ENCODE peak calls at places on chromosomes 7 and 10, in eight cellular contexts. One of them, this sample, is unnamed.

GRCh38 chr7:150665075-150665794 is 20.3 kb upstream of the GIMAP2 start:
- DNase-seq in iPS-NIHi11: no peak
- DNase-seq in activated CD8-positive, alpha-beta memory T cell treated with anti-CD3 and anti-CD28 coated beads, Interleukin-2, amount 50 U/mL, for 48 hours: peak
- DNase-seq in astrocyte: no peak
- DNase-seq in IMR-90: no peak
- DNase-seq in activated CD4-positive, alpha-beta T cell treated with anti-CD3 and anti-CD28 coated beads, Interleukin-2, amount 50 U/mL, for 1 hour: no peak
- DNase-seq in endodermal cell: no peak
- DNase-seq in fibroblast of the aortic adventitia: no peak
- DNase-seq in this sample: no peak

GRCh38 chr10:119575998-119576397 is 20.8 kb downstream of the TIAL1 start:
- DNase-seq in iPS-NIHi11: no peak
- DNase-seq in activated CD8-positive, alpha-beta memory T cell treated with anti-CD3 and anti-CD28 coated beads, Interleukin-2, amount 50 U/mL, for 48 hours: no peak
- DNase-seq in astrocyte: no peak
- DNase-seq in IMR-90: no peak
- DNase-seq in activated CD4-positive, alpha-beta T cell treated with anti-CD3 and anti-CD28 coated beads, Interleukin-2, amount 50 U/mL, for 1 hour: no peak
- DNase-seq in endodermal cell: no peak
- DNase-seq in fibroblast of the aortic adventitia: no peak
- DNase-seq in this sample: no peak

GRCh38 chr10:121245799-121246198 is 352.4 kb downstream of the FGFR2 start:
- DNase-seq in iPS-NIHi11: no peak
- DNase-seq in activated CD8-positive, alpha-beta memory T cell treated with anti-CD3 and anti-CD28 coated beads, Interleukin-2, amount 50 U/mL, for 48 hours: no peak
- DNase-seq in astrocyte: no peak
- DNase-seq in IMR-90: no peak
- DNase-seq in activated CD4-positive, alpha-beta T cell treated with anti-CD3 and anti-CD28 coated beads, Interleukin-2, amount 50 U/mL, for 1 hour: no peak
- DNase-seq in endodermal cell: no peak
- DNase-seq in fibroblast of the aortic adventitia: no peak
- DNase-seq in this sample: no peak

GRCh38 chr7:155230169-155230593 is 67.5 kb upstream of the INSIG1 start:
- DNase-seq in iPS-NIHi11: peak
- DNase-seq in activated CD8-positive, alpha-beta memory T cell treated with anti-CD3 and anti-CD28 coated beads, Interleukin-2, amount 50 U/mL, for 48 hours: no peak
- DNase-seq in astrocyte: peak
- DNase-seq in IMR-90: peak
- DNase-seq in activated CD4-positive, alpha-beta T cell treated with anti-CD3 and anti-CD28 coated beads, Interleukin-2, amount 50 U/mL, for 1 hour: no peak
- DNase-seq in endodermal cell: peak
- DNase-seq in fibroblast of the aortic adventitia: peak
- DNase-seq in this sample: peak

GRCh38 chr10:103613616-103614015 is 120.1 kb downstream of the NEURL1 start:
- DNase-seq in iPS-NIHi11: no peak
- DNase-seq in activated CD8-positive, alpha-beta memory T cell treated with anti-CD3 and anti-CD28 coated beads, Interleukin-2, amount 50 U/mL, for 48 hours: no peak
- DNase-seq in astrocyte: no peak
- DNase-seq in IMR-90: no peak
- DNase-seq in activated CD4-positive, alpha-beta T cell treated with anti-CD3 and anti-CD28 coated beads, Interleukin-2, amount 50 U/mL, for 1 hour: no peak
- DNase-seq in endodermal cell: no peak
- DNase-seq in fibroblast of the aortic adventitia: no peak
- DNase-seq in this sample: no peak

GRCh38 chr7:79877874-79878465 is 256.7 kb upstream of the GNAI1 start:
- DNase-seq in iPS-NIHi11: no peak
- DNase-seq in activated CD8-positive, alpha-beta memory T cell treated with anti-CD3 and anti-CD28 coated beads, Interleukin-2, amount 50 U/mL, for 48 hours: no peak
- DNase-seq in astrocyte: no peak
- DNase-seq in IMR-90: peak
- DNase-seq in activated CD4-positive, alpha-beta T cell treated with anti-CD3 and anti-CD28 coated beads, Interleukin-2, amount 50 U/mL, for 1 hour: no peak
- DNase-seq in endodermal cell: no peak
- DNase-seq in fibroblast of the aortic adventitia: no peak
- DNase-seq in this sample: no peak

GRCh38 chr7:2882111-2882510 is 38.0 kb upstream of the GNA12 start:
- DNase-seq in iPS-NIHi11: no peak
- DNase-seq in activated CD8-positive, alpha-beta memory T cell treated with anti-CD3 and anti-CD28 coated beads, Interleukin-2, amount 50 U/mL, for 48 hours: no peak
- DNase-seq in astrocyte: no peak
- DNase-seq in IMR-90: no peak
- DNase-seq in activated CD4-positive, alpha-beta T cell treated with anti-CD3 and anti-CD28 coated beads, Interleukin-2, amount 50 U/mL, for 1 hour: no peak
- DNase-seq in endodermal cell: no peak
- DNase-seq in fibroblast of the aortic adventitia: no peak
- DNase-seq in this sample: no peak

GRCh38 chr10:69181433-69181832 is 1.4 kb downstream of the SUPV3L1 start:
- DNase-seq in iPS-NIHi11: no peak
- DNase-seq in activated CD8-positive, alpha-beta memory T cell treated with anti-CD3 and anti-CD28 coated beads, Interleukin-2, amount 50 U/mL, for 48 hours: no peak
- DNase-seq in astrocyte: no peak
- DNase-seq in IMR-90: no peak
- DNase-seq in activated CD4-positive, alpha-beta T cell treated with anti-CD3 and anti-CD28 coated beads, Interleukin-2, amount 50 U/mL, for 1 hour: no peak
- DNase-seq in endodermal cell: no peak
- DNase-seq in fibroblast of the aortic adventitia: no peak
- DNase-seq in this sample: no peak

GRCh38 chr7:82036146-82036886 is 266.5 kb upstream of the HGF start:
- DNase-seq in iPS-NIHi11: no peak
- DNase-seq in activated CD8-positive, alpha-beta memory T cell treated with anti-CD3 and anti-CD28 coated beads, Interleukin-2, amount 50 U/mL, for 48 hours: no peak
- DNase-seq in astrocyte: peak
- DNase-seq in IMR-90: peak
- DNase-seq in activated CD4-positive, alpha-beta T cell treated with anti-CD3 and anti-CD28 coated beads, Interleukin-2, amount 50 U/mL, for 1 hour: no peak
- DNase-seq in endodermal cell: no peak
- DNase-seq in fibroblast of the aortic adventitia: peak
- DNase-seq in this sample: no peak

GRCh38 chr7:90383422-90383821 is 19.8 kb upstream of the CLDN12 start:
- DNase-seq in iPS-NIHi11: no peak
- DNase-seq in activated CD8-positive, alpha-beta memory T cell treated with anti-CD3 and anti-CD28 coated beads, Interleukin-2, amount 50 U/mL, for 48 hours: no peak
- DNase-seq in astrocyte: peak
- DNase-seq in IMR-90: peak
- DNase-seq in activated CD4-positive, alpha-beta T cell treated with anti-CD3 and anti-CD28 coated beads, Interleukin-2, amount 50 U/mL, for 1 hour: no peak
- DNase-seq in endodermal cell: no peak
- DNase-seq in fibroblast of the aortic adventitia: peak
- DNase-seq in this sample: peak

GRCh38 chr7:28375729-28376128 is 36.6 kb upstream of the CREB5 start:
- DNase-seq in iPS-NIHi11: no peak
- DNase-seq in activated CD8-positive, alpha-beta memory T cell treated with anti-CD3 and anti-CD28 coated beads, Interleukin-2, amount 50 U/mL, for 48 hours: no peak
- DNase-seq in astrocyte: no peak
- DNase-seq in IMR-90: no peak
- DNase-seq in activated CD4-positive, alpha-beta T cell treated with anti-CD3 and anti-CD28 coated beads, Interleukin-2, amount 50 U/mL, for 1 hour: no peak
- DNase-seq in endodermal cell: no peak
- DNase-seq in fibroblast of the aortic adventitia: no peak
- DNase-seq in this sample: no peak

GRCh38 chr10:4766449-4766848 is 59.6 kb upstream of the AKR1E2 start:
- DNase-seq in iPS-NIHi11: no peak
- DNase-seq in activated CD8-positive, alpha-beta memory T cell treated with anti-CD3 and anti-CD28 coated beads, Interleukin-2, amount 50 U/mL, for 48 hours: no peak
- DNase-seq in astrocyte: no peak
- DNase-seq in IMR-90: peak
- DNase-seq in activated CD4-positive, alpha-beta T cell treated with anti-CD3 and anti-CD28 coated beads, Interleukin-2, amount 50 U/mL, for 1 hour: no peak
- DNase-seq in endodermal cell: no peak
- DNase-seq in fibroblast of the aortic adventitia: peak
- DNase-seq in this sample: no peak

GRCh38 chr7:96179863-96180262 is 142.0 kb downstream of the SLC25A13 start:
- DNase-seq in iPS-NIHi11: no peak
- DNase-seq in activated CD8-positive, alpha-beta memory T cell treated with anti-CD3 and anti-CD28 coated beads, Interleukin-2, amount 50 U/mL, for 48 hours: no peak
- DNase-seq in astrocyte: no peak
- DNase-seq in IMR-90: peak
- DNase-seq in activated CD4-positive, alpha-beta T cell treated with anti-CD3 and anti-CD28 coated beads, Interleukin-2, amount 50 U/mL, for 1 hour: no peak
- DNase-seq in endodermal cell: no peak
- DNase-seq in fibroblast of the aortic adventitia: peak
- DNase-seq in this sample: peak

GRCh38 chr10:10642741-10643280 is 374.9 kb upstream of the CELF2 start:
- DNase-seq in iPS-NIHi11: peak
- DNase-seq in activated CD8-positive, alpha-beta memory T cell treated with anti-CD3 and anti-CD28 coated beads, Interleukin-2, amount 50 U/mL, for 48 hours: no peak
- DNase-seq in astrocyte: peak
- DNase-seq in IMR-90: peak
- DNase-seq in activated CD4-positive, alpha-beta T cell treated with anti-CD3 and anti-CD28 coated beads, Interleukin-2, amount 50 U/mL, for 1 hour: no peak
- DNase-seq in endodermal cell: no peak
- DNase-seq in fibroblast of the aortic adventitia: peak
- DNase-seq in this sample: no peak

GRCh38 chr7:126574838-126575250 is 677.9 kb downstream of the GRM8 start:
- DNase-seq in iPS-NIHi11: peak
- DNase-seq in activated CD8-positive, alpha-beta memory T cell treated with anti-CD3 and anti-CD28 coated beads, Interleukin-2, amount 50 U/mL, for 48 hours: no peak
- DNase-seq in astrocyte: peak
- DNase-seq in IMR-90: no peak
- DNase-seq in activated CD4-positive, alpha-beta T cell treated with anti-CD3 and anti-CD28 coated beads, Interleukin-2, amount 50 U/mL, for 1 hour: no peak
- DNase-seq in endodermal cell: no peak
- DNase-seq in fibroblast of the aortic adventitia: peak
- DNase-seq in this sample: peak

GRCh38 chr7:48497521-48497920 is 326.3 kb downstream of the ABCA13 start:
- DNase-seq in iPS-NIHi11: no peak
- DNase-seq in activated CD8-positive, alpha-beta memory T cell treated with anti-CD3 and anti-CD28 coated beads, Interleukin-2, amount 50 U/mL, for 48 hours: no peak
- DNase-seq in astrocyte: no peak
- DNase-seq in IMR-90: no peak
- DNase-seq in activated CD4-positive, alpha-beta T cell treated with anti-CD3 and anti-CD28 coated beads, Interleukin-2, amount 50 U/mL, for 1 hour: no peak
- DNase-seq in endodermal cell: no peak
- DNase-seq in fibroblast of the aortic adventitia: no peak
- DNase-seq in this sample: no peak

GRCh38 chr10:131792011-131792651 is 108.7 kb upstream of the PPP2R2D start:
- DNase-seq in iPS-NIHi11: no peak
- DNase-seq in activated CD8-positive, alpha-beta memory T cell treated with anti-CD3 and anti-CD28 coated beads, Interleukin-2, amount 50 U/mL, for 48 hours: no peak
- DNase-seq in astrocyte: no peak
- DNase-seq in IMR-90: no peak
- DNase-seq in activated CD4-positive, alpha-beta T cell treated with anti-CD3 and anti-CD28 coated beads, Interleukin-2, amount 50 U/mL, for 1 hour: no peak
- DNase-seq in endodermal cell: peak
- DNase-seq in fibroblast of the aortic adventitia: no peak
- DNase-seq in this sample: no peak

GRCh38 chr10:71945819-71946474 is 18.2 kb upstream of the CHST3 start:
- DNase-seq in iPS-NIHi11: no peak
- DNase-seq in activated CD8-positive, alpha-beta memory T cell treated with anti-CD3 and anti-CD28 coated beads, Interleukin-2, amount 50 U/mL, for 48 hours: no peak
- DNase-seq in astrocyte: no peak
- DNase-seq in IMR-90: no peak
- DNase-seq in activated CD4-positive, alpha-beta T cell treated with anti-CD3 and anti-CD28 coated beads, Interleukin-2, amount 50 U/mL, for 1 hour: no peak
- DNase-seq in endodermal cell: no peak
- DNase-seq in fibroblast of the aortic adventitia: peak
- DNase-seq in this sample: no peak